ENCODE peak calls at places on chromosomes 11 and 22, in eight cellular contexts. I is NCI-H1092; A is KG1; J is fibroblast of lung; L is colonic mucosa; V is activated CD8-positive, alpha-beta T cell treated with anti-CD3 and anti-CD28 coated beads for 36 hours; G is iris pigment epithelial cell; F is CD4-positive, alpha-beta T cell. P is an unnamed sample.

GRCh38 chr11:134452026-134452848 is 40.2 kb upstream of the B3GAT1 start:
- DNase-seq in F (no peak), L (no peak), A (no peak), G (no peak), J (no peak), I (no peak), V (no peak), P (no peak)

GRCh38 chr11:116813781-116814471 is 9.2 kb downstream of the APOA4 start:
- DNase-seq in J (no peak), V (no peak), I (no peak), L (no peak), F (no peak), G (no peak), A (no peak), P (no peak)

GRCh38 chr11:61787928-61788491 is 4.4 kb downstream of the TMEM258 start:
- DNase-seq in V (peak), L (peak), F (no peak), I (no peak), J (peak), G (peak), A (peak), P (peak)

GRCh38 chr11:8206251-8207079 is 37.6 kb upstream of the RIC3 start:
- DNase-seq in F (no peak), L (peak), I (peak), G (no peak), J (peak), V (no peak), A (peak), P (no peak)

GRCh38 chr11:60169264-60169915 is 13.5 kb downstream of the MS4A6A start:
- DNase-seq in I (no peak), F (no peak), J (peak), L (no peak), V (peak), A (no peak), G (peak), P (peak)

GRCh38 chr11:38900156-38900679 is 2302.2 kb upstream of the RAG2 start:
- DNase-seq in V (no peak), I (no peak), L (no peak), F (no peak), J (no peak), A (no peak), G (no peak), P (no peak)

GRCh38 chr22:46661221-46661851 is 41.1 kb downstream of the GRAMD4 start:
- DNase-seq in F (no peak), G (peak), V (peak), A (no peak), L (peak), I (no peak), J (peak), P (no peak)

GRCh38 chr11:8333431-8334401 is 70.0 kb upstream of the LMO1 start:
- DNase-seq in V (no peak), I (no peak), J (peak), L (no peak), F (no peak), A (no peak), G (peak), P (no peak)

GRCh38 chr22:49962012-49962750 is 1.6 kb downstream of the PIM3 start:
- DNase-seq in J (peak), L (peak), F (peak), A (no peak), V (peak), I (peak), G (peak), P (peak)

GRCh38 chr11:96136623-96137313 is 206.2 kb downstream of the MAML2 start:
- DNase-seq in G (peak), V (no peak), L (no peak), J (no peak), I (no peak), A (no peak), F (no peak), P (no peak)

GRCh38 chr22:33579448-33580093 is 340.7 kb downstream of the LARGE1 start:
- DNase-seq in L (peak), A (peak), V (peak), J (peak), I (peak), F (no peak), G (peak), P (peak)

GRCh38 chr11:2797181-2797711 is 88.3 kb downstream of the CDKN1C start:
- DNase-seq in F (no peak), J (no peak), A (no peak), V (no peak), G (no peak), L (no peak), I (no peak), P (peak)

GRCh38 chr11:82978422-82979099 is 77.0 kb downstream of the DDIAS start:
- DNase-seq in A (no peak), V (peak), G (peak), L (no peak), F (no peak), J (peak), I (no peak), P (no peak)

GRCh38 chr22:27295071-27295470 is 506.5 kb downstream of the MN1 start:
- DNase-seq in I (no peak), J (peak), F (no peak), V (no peak), A (no peak), G (no peak), L (no peak), P (no peak)

GRCh38 chr22:24506802-24507438 is 11.8 kb downstream of the UPB1 start:
- DNase-seq in V (no peak), G (peak), A (no peak), J (peak), I (peak), L (no peak), F (no peak), P (no peak)

GRCh38 chr11:104036603-104037394 is at the start of gene DDI1:
- DNase-seq in F (no peak), V (no peak), G (no peak), A (no peak), L (no peak), I (no peak), J (no peak), P (no peak)

GRCh38 chr22:49104434-49104833 is 723.2 kb downstream of the BRD1 start:
- DNase-seq in J (no peak), L (no peak), G (no peak), I (no peak), F (no peak), A (no peak), V (no peak), P (no peak)

GRCh38 chr11:16007514-16007913 is 348.8 kb downstream of the SOX6 start:
- DNase-seq in J (no peak), A (no peak), V (no peak), G (no peak), F (no peak), L (no peak), I (no peak), P (no peak)

GRCh38 chr22:36462475-36462790 is 19.0 kb downstream of the TXN2 start:
- DNase-seq in F (no peak), I (no peak), L (no peak), A (no peak), V (no peak), J (no peak), G (no peak), P (no peak)

GRCh38 chr11:118108513-118108912 is 21.8 kb upstream of the SMIM35 start:
- DNase-seq in F (no peak), V (no peak), L (no peak), I (no peak), G (no peak), J (no peak), A (no peak), P (no peak)

GRCh38 chr11:612961-613300 is 2.8 kb downstream of the IRF7 start:
- DNase-seq in I (no peak), V (no peak), L (no peak), G (no peak), A (no peak), F (no peak), J (no peak), P (no peak)

GRCh38 chr22:42270512-42271190 is at the start of gene TCF20:
- DNase-seq in V (peak), L (peak), I (peak), A (peak), G (peak), F (peak), J (peak), P (peak)

GRCh38 chr11:45333023-45333422 is 46.9 kb upstream of the SYT13 start:
- DNase-seq in V (no peak), A (no peak), J (no peak), G (no peak), F (no peak), I (no peak), L (no peak), P (no peak)

GRCh38 chr11:47466201-47466600 is 17.3 kb upstream of the RAPSN start:
- DNase-seq in J (peak), G (peak), A (no peak), F (no peak), V (no peak), I (no peak), L (no peak), P (no peak)

GRCh38 chr11:40118026-40118425 is 1341.4 kb downstream of the LRRC4C start:
- DNase-seq in A (no peak), I (no peak), J (no peak), V (no peak), F (no peak), G (no peak), L (no peak), P (no peak)

GRCh38 chr11:27254744-27255446 is 108.1 kb downstream of the CCDC34 start:
- DNase-seq in V (no peak), A (no peak), F (no peak), I (no peak), J (peak), G (peak), L (no peak), P (no peak)

GRCh38 chr22:50701428-50702154 is 29.0 kb downstream of the SHANK3 start:
- DNase-seq in V (no peak), L (no peak), A (no peak), G (no peak), I (no peak), F (no peak), J (no peak), P (no peak)

GRCh38 chr22:48352086-48352911 is 1475.4 kb downstream of the BRD1 start:
- DNase-seq in I (no peak), A (no peak), L (no peak), G (no peak), V (no peak), F (no peak), J (no peak), P (no peak)

GRCh38 chr11:108204376-108204775 is 18.1 kb downstream of the NPAT start:
- DNase-seq in J (no peak), I (no peak), V (no peak), F (no peak), G (no peak), A (no peak), L (no peak), P (no peak)

GRCh38 chr11:99535406-99535805 is 514.7 kb downstream of the CNTN5 start:
- DNase-seq in F (no peak), A (no peak), V (no peak), I (no peak), G (no peak), J (no peak), L (no peak), P (no peak)

GRCh38 chr11:110000045-110000502 is 93.1 kb upstream of the ZC3H12C start:
- DNase-seq in I (no peak), A (no peak), F (no peak), V (no peak), L (no peak), J (peak), G (peak), P (no peak)

GRCh38 chr11:101269990-101270660 is 140.5 kb upstream of the PGR start:
- DNase-seq in J (no peak), A (no peak), F (no peak), I (no peak), V (no peak), L (no peak), G (no peak), P (no peak)